ENCODE peak calls at places on chromosomes 3 and 15, in nine cellular contexts. One of them, this sample, is unnamed.

GRCh38 chr3:44648564-44649229 is at the start of gene ZNF35:
- DNase-seq in PC-3: peak
- DNase-seq in activated CD8-positive, alpha-beta T cell treated with anti-CD3 and anti-CD28 coated beads for 36 hours: peak
- DNase-seq in fibroblast of villous mesenchyme: peak
- DNase-seq in HL-60: peak
- DNase-seq in A549: peak
- DNase-seq in psoas muscle: peak
- DNase-seq in upper lobe of left lung: peak
- DNase-seq in fibroblast of pulmonary artery: peak
- DNase-seq in this sample: peak

GRCh38 chr3:112681822-112682325 is 40.9 kb upstream of the CCDC80 start:
- DNase-seq in PC-3: peak
- DNase-seq in activated CD8-positive, alpha-beta T cell treated with anti-CD3 and anti-CD28 coated beads for 36 hours: no peak
- DNase-seq in fibroblast of villous mesenchyme: peak
- DNase-seq in HL-60: no peak
- DNase-seq in A549: no peak
- DNase-seq in psoas muscle: no peak
- DNase-seq in upper lobe of left lung: no peak
- DNase-seq in fibroblast of pulmonary artery: peak
- DNase-seq in this sample: no peak

GRCh38 chr15:92907229-92907628 is 7.1 kb downstream of the CHD2 start:
- DNase-seq in PC-3: no peak
- DNase-seq in activated CD8-positive, alpha-beta T cell treated with anti-CD3 and anti-CD28 coated beads for 36 hours: no peak
- DNase-seq in fibroblast of villous mesenchyme: no peak
- DNase-seq in HL-60: no peak
- DNase-seq in A549: no peak
- DNase-seq in psoas muscle: no peak
- DNase-seq in upper lobe of left lung: no peak
- DNase-seq in fibroblast of pulmonary artery: no peak
- DNase-seq in this sample: no peak

GRCh38 chr3:110343376-110343775 is 728.2 kb upstream of the NECTIN3 start:
- DNase-seq in PC-3: peak
- DNase-seq in activated CD8-positive, alpha-beta T cell treated with anti-CD3 and anti-CD28 coated beads for 36 hours: no peak
- DNase-seq in fibroblast of villous mesenchyme: peak
- DNase-seq in HL-60: no peak
- DNase-seq in A549: peak
- DNase-seq in psoas muscle: no peak
- DNase-seq in upper lobe of left lung: no peak
- DNase-seq in fibroblast of pulmonary artery: peak
- DNase-seq in this sample: no peak

GRCh38 chr3:64131755-64132154 is 93.5 kb downstream of the PRICKLE2 start:
- DNase-seq in PC-3: no peak
- DNase-seq in activated CD8-positive, alpha-beta T cell treated with anti-CD3 and anti-CD28 coated beads for 36 hours: no peak
- DNase-seq in fibroblast of villous mesenchyme: peak
- DNase-seq in HL-60: no peak
- DNase-seq in A549: no peak
- DNase-seq in psoas muscle: no peak
- DNase-seq in upper lobe of left lung: no peak
- DNase-seq in fibroblast of pulmonary artery: no peak
- DNase-seq in this sample: no peak

GRCh38 chr3:105891101-105891500 is 22.3 kb upstream of the CBLB start:
- DNase-seq in PC-3: no peak
- DNase-seq in activated CD8-positive, alpha-beta T cell treated with anti-CD3 and anti-CD28 coated beads for 36 hours: peak
- DNase-seq in fibroblast of villous mesenchyme: no peak
- DNase-seq in HL-60: no peak
- DNase-seq in A549: no peak
- DNase-seq in psoas muscle: no peak
- DNase-seq in upper lobe of left lung: no peak
- DNase-seq in fibroblast of pulmonary artery: no peak
- DNase-seq in this sample: no peak

GRCh38 chr15:43133429-43134156 is at the start of gene TMEM62:
- DNase-seq in PC-3: peak
- DNase-seq in activated CD8-positive, alpha-beta T cell treated with anti-CD3 and anti-CD28 coated beads for 36 hours: peak
- DNase-seq in fibroblast of villous mesenchyme: peak
- DNase-seq in HL-60: peak
- DNase-seq in A549: peak
- DNase-seq in psoas muscle: peak
- DNase-seq in upper lobe of left lung: peak
- DNase-seq in fibroblast of pulmonary artery: peak
- DNase-seq in this sample: peak

GRCh38 chr3:69410301-69410700 is 24.4 kb upstream of the FRMD4B start:
- DNase-seq in PC-3: peak
- DNase-seq in activated CD8-positive, alpha-beta T cell treated with anti-CD3 and anti-CD28 coated beads for 36 hours: peak
- DNase-seq in fibroblast of villous mesenchyme: peak
- DNase-seq in HL-60: peak
- DNase-seq in A549: peak
- DNase-seq in psoas muscle: peak
- DNase-seq in upper lobe of left lung: peak
- DNase-seq in fibroblast of pulmonary artery: peak
- DNase-seq in this sample: peak

GRCh38 chr3:120432105-120432860 is 18.5 kb downstream of the FSTL1 start:
- DNase-seq in PC-3: no peak
- DNase-seq in activated CD8-positive, alpha-beta T cell treated with anti-CD3 and anti-CD28 coated beads for 36 hours: no peak
- DNase-seq in fibroblast of villous mesenchyme: peak
- DNase-seq in HL-60: no peak
- DNase-seq in A549: no peak
- DNase-seq in psoas muscle: no peak
- DNase-seq in upper lobe of left lung: no peak
- DNase-seq in fibroblast of pulmonary artery: peak
- DNase-seq in this sample: no peak

GRCh38 chr3:189937302-189938255 is 183.1 kb downstream of the P3H2 start:
- DNase-seq in PC-3: peak
- DNase-seq in activated CD8-positive, alpha-beta T cell treated with anti-CD3 and anti-CD28 coated beads for 36 hours: no peak
- DNase-seq in fibroblast of villous mesenchyme: peak
- DNase-seq in HL-60: no peak
- DNase-seq in A549: peak
- DNase-seq in psoas muscle: no peak
- DNase-seq in upper lobe of left lung: no peak
- DNase-seq in fibroblast of pulmonary artery: peak
- DNase-seq in this sample: peak

GRCh38 chr3:37713820-37714204 is 147.9 kb upstream of the CTDSPL start:
- DNase-seq in PC-3: no peak
- DNase-seq in activated CD8-positive, alpha-beta T cell treated with anti-CD3 and anti-CD28 coated beads for 36 hours: no peak
- DNase-seq in fibroblast of villous mesenchyme: no peak
- DNase-seq in HL-60: no peak
- DNase-seq in A549: no peak
- DNase-seq in psoas muscle: no peak
- DNase-seq in upper lobe of left lung: no peak
- DNase-seq in fibroblast of pulmonary artery: no peak
- DNase-seq in this sample: no peak

GRCh38 chr15:81224232-81224631 is 27.6 kb downstream of the IL16 start:
- DNase-seq in PC-3: no peak
- DNase-seq in activated CD8-positive, alpha-beta T cell treated with anti-CD3 and anti-CD28 coated beads for 36 hours: no peak
- DNase-seq in fibroblast of villous mesenchyme: no peak
- DNase-seq in HL-60: no peak
- DNase-seq in A549: no peak
- DNase-seq in psoas muscle: peak
- DNase-seq in upper lobe of left lung: no peak
- DNase-seq in fibroblast of pulmonary artery: no peak
- DNase-seq in this sample: no peak

GRCh38 chr15:81225161-81225671 is 28.5 kb downstream of the IL16 start:
- DNase-seq in PC-3: no peak
- DNase-seq in activated CD8-positive, alpha-beta T cell treated with anti-CD3 and anti-CD28 coated beads for 36 hours: no peak
- DNase-seq in fibroblast of villous mesenchyme: no peak
- DNase-seq in HL-60: no peak
- DNase-seq in A549: no peak
- DNase-seq in psoas muscle: peak
- DNase-seq in upper lobe of left lung: peak
- DNase-seq in fibroblast of pulmonary artery: no peak
- DNase-seq in this sample: no peak

GRCh38 chr15:81222007-81222406 is 25.3 kb downstream of the IL16 start:
- DNase-seq in PC-3: no peak
- DNase-seq in activated CD8-positive, alpha-beta T cell treated with anti-CD3 and anti-CD28 coated beads for 36 hours: no peak
- DNase-seq in fibroblast of villous mesenchyme: no peak
- DNase-seq in HL-60: no peak
- DNase-seq in A549: no peak
- DNase-seq in psoas muscle: no peak
- DNase-seq in upper lobe of left lung: no peak
- DNase-seq in fibroblast of pulmonary artery: no peak
- DNase-seq in this sample: no peak

GRCh38 chr15:81221449-81221848 is 24.8 kb downstream of the IL16 start:
- DNase-seq in PC-3: no peak
- DNase-seq in activated CD8-positive, alpha-beta T cell treated with anti-CD3 and anti-CD28 coated beads for 36 hours: no peak
- DNase-seq in fibroblast of villous mesenchyme: no peak
- DNase-seq in HL-60: no peak
- DNase-seq in A549: no peak
- DNase-seq in psoas muscle: peak
- DNase-seq in upper lobe of left lung: no peak
- DNase-seq in fibroblast of pulmonary artery: peak
- DNase-seq in this sample: peak

GRCh38 chr15:81223346-81223971 is 26.8 kb downstream of the IL16 start:
- DNase-seq in PC-3: no peak
- DNase-seq in activated CD8-positive, alpha-beta T cell treated with anti-CD3 and anti-CD28 coated beads for 36 hours: no peak
- DNase-seq in fibroblast of villous mesenchyme: no peak
- DNase-seq in HL-60: no peak
- DNase-seq in A549: no peak
- DNase-seq in psoas muscle: no peak
- DNase-seq in upper lobe of left lung: no peak
- DNase-seq in fibroblast of pulmonary artery: no peak
- DNase-seq in this sample: no peak
- TF ChIP-seq CTCF in PC-3: no peak
- TF ChIP-seq CTCF in activated CD8-positive, alpha-beta T cell treated with anti-CD3 and anti-CD28 coated beads for 36 hours: no peak
- TF ChIP-seq CTCF in fibroblast of villous mesenchyme: no peak
- TF ChIP-seq CTCF in HL-60: no peak
- TF ChIP-seq CTCF in A549: no peak
- TF ChIP-seq CTCF in psoas muscle: no peak
- TF ChIP-seq CTCF in upper lobe of left lung: no peak
- TF ChIP-seq CTCF in fibroblast of pulmonary artery: no peak
- TF ChIP-seq CTCF in this sample: no peak

GRCh38 chr15:69578252-69578651 is 125.6 kb downstream of the RPLP1 start:
- DNase-seq in PC-3: no peak
- DNase-seq in activated CD8-positive, alpha-beta T cell treated with anti-CD3 and anti-CD28 coated beads for 36 hours: no peak
- DNase-seq in fibroblast of villous mesenchyme: no peak
- DNase-seq in HL-60: no peak
- DNase-seq in A549: no peak
- DNase-seq in psoas muscle: no peak
- DNase-seq in upper lobe of left lung: no peak
- DNase-seq in fibroblast of pulmonary artery: no peak
- DNase-seq in this sample: no peak

GRCh38 chr15:69577397-69577796 is 124.8 kb downstream of the RPLP1 start:
- DNase-seq in PC-3: no peak
- DNase-seq in activated CD8-positive, alpha-beta T cell treated with anti-CD3 and anti-CD28 coated beads for 36 hours: no peak
- DNase-seq in fibroblast of villous mesenchyme: no peak
- DNase-seq in HL-60: no peak
- DNase-seq in A549: no peak
- DNase-seq in psoas muscle: no peak
- DNase-seq in upper lobe of left lung: no peak
- DNase-seq in fibroblast of pulmonary artery: no peak
- DNase-seq in this sample: no peak

GRCh38 chr15:69576948-69577351 is 124.3 kb downstream of the RPLP1 start:
- DNase-seq in PC-3: peak
- DNase-seq in activated CD8-positive, alpha-beta T cell treated with anti-CD3 and anti-CD28 coated beads for 36 hours: peak
- DNase-seq in fibroblast of villous mesenchyme: no peak
- DNase-seq in HL-60: no peak
- DNase-seq in A549: no peak
- DNase-seq in psoas muscle: no peak
- DNase-seq in upper lobe of left lung: no peak
- DNase-seq in fibroblast of pulmonary artery: no peak
- DNase-seq in this sample: no peak

GRCh38 chr15:69579950-69580618 is 127.5 kb downstream of the RPLP1 start:
- DNase-seq in PC-3: no peak
- DNase-seq in activated CD8-positive, alpha-beta T cell treated with anti-CD3 and anti-CD28 coated beads for 36 hours: no peak
- DNase-seq in fibroblast of villous mesenchyme: no peak
- DNase-seq in HL-60: no peak
- DNase-seq in A549: no peak
- DNase-seq in psoas muscle: no peak
- DNase-seq in upper lobe of left lung: no peak
- DNase-seq in fibroblast of pulmonary artery: no peak
- DNase-seq in this sample: no peak

GRCh38 chr15:69578792-69579587 is 126.4 kb downstream of the RPLP1 start:
- DNase-seq in PC-3: peak
- DNase-seq in activated CD8-positive, alpha-beta T cell treated with anti-CD3 and anti-CD28 coated beads for 36 hours: no peak
- DNase-seq in fibroblast of villous mesenchyme: no peak
- DNase-seq in HL-60: no peak
- DNase-seq in A549: no peak
- DNase-seq in psoas muscle: peak
- DNase-seq in upper lobe of left lung: peak
- DNase-seq in fibroblast of pulmonary artery: no peak
- DNase-seq in this sample: no peak
- TF ChIP-seq CTCF in PC-3: peak
- TF ChIP-seq CTCF in activated CD8-positive, alpha-beta T cell treated with anti-CD3 and anti-CD28 coated beads for 36 hours: no peak
- TF ChIP-seq CTCF in fibroblast of villous mesenchyme: no peak
- TF ChIP-seq CTCF in HL-60: no peak
- TF ChIP-seq CTCF in A549: no peak
- TF ChIP-seq CTCF in psoas muscle: no peak
- TF ChIP-seq CTCF in upper lobe of left lung: no peak
- TF ChIP-seq CTCF in fibroblast of pulmonary artery: no peak
- TF ChIP-seq CTCF in this sample: no peak

GRCh38 chr3:102473648-102474047 is 38.8 kb downstream of the ZPLD1 start:
- DNase-seq in PC-3: no peak
- DNase-seq in activated CD8-positive, alpha-beta T cell treated with anti-CD3 and anti-CD28 coated beads for 36 hours: no peak
- DNase-seq in fibroblast of villous mesenchyme: no peak
- DNase-seq in HL-60: no peak
- DNase-seq in A549: no peak
- DNase-seq in psoas muscle: no peak
- DNase-seq in upper lobe of left lung: no peak
- DNase-seq in fibroblast of pulmonary artery: no peak
- DNase-seq in this sample: no peak

GRCh38 chr3:102474207-102474606 is 39.4 kb downstream of the ZPLD1 start:
- DNase-seq in PC-3: no peak
- DNase-seq in activated CD8-positive, alpha-beta T cell treated with anti-CD3 and anti-CD28 coated beads for 36 hours: no peak
- DNase-seq in fibroblast of villous mesenchyme: no peak
- DNase-seq in HL-60: no peak
- DNase-seq in A549: no peak
- DNase-seq in psoas muscle: no peak
- DNase-seq in upper lobe of left lung: no peak
- DNase-seq in fibroblast of pulmonary artery: no peak
- DNase-seq in this sample: no peak

GRCh38 chr3:102471491-102471890 is 36.7 kb downstream of the ZPLD1 start:
- DNase-seq in PC-3: no peak
- DNase-seq in activated CD8-positive, alpha-beta T cell treated with anti-CD3 and anti-CD28 coated beads for 36 hours: no peak
- DNase-seq in fibroblast of villous mesenchyme: no peak
- DNase-seq in HL-60: no peak
- DNase-seq in A549: no peak
- DNase-seq in psoas muscle: no peak
- DNase-seq in upper lobe of left lung: no peak
- DNase-seq in fibroblast of pulmonary artery: no peak
- DNase-seq in this sample: no peak

GRCh38 chr3:102466001-102466400 is 31.2 kb downstream of the ZPLD1 start:
- DNase-seq in PC-3: peak
- DNase-seq in activated CD8-positive, alpha-beta T cell treated with anti-CD3 and anti-CD28 coated beads for 36 hours: no peak
- DNase-seq in fibroblast of villous mesenchyme: no peak
- DNase-seq in HL-60: no peak
- DNase-seq in A549: no peak
- DNase-seq in psoas muscle: no peak
- DNase-seq in upper lobe of left lung: no peak
- DNase-seq in fibroblast of pulmonary artery: no peak
- DNase-seq in this sample: no peak

GRCh38 chr3:102471001-102471400 is 36.2 kb downstream of the ZPLD1 start:
- DNase-seq in PC-3: peak
- DNase-seq in activated CD8-positive, alpha-beta T cell treated with anti-CD3 and anti-CD28 coated beads for 36 hours: no peak
- DNase-seq in fibroblast of villous mesenchyme: no peak
- DNase-seq in HL-60: no peak
- DNase-seq in A549: no peak
- DNase-seq in psoas muscle: no peak
- DNase-seq in upper lobe of left lung: no peak
- DNase-seq in fibroblast of pulmonary artery: no peak
- DNase-seq in this sample: no peak
- TF ChIP-seq CTCF in PC-3: peak
- TF ChIP-seq CTCF in activated CD8-positive, alpha-beta T cell treated with anti-CD3 and anti-CD28 coated beads for 36 hours: no peak
- TF ChIP-seq CTCF in fibroblast of villous mesenchyme: peak
- TF ChIP-seq CTCF in HL-60: no peak
- TF ChIP-seq CTCF in A549: no peak
- TF ChIP-seq CTCF in psoas muscle: no peak
- TF ChIP-seq CTCF in upper lobe of left lung: no peak
- TF ChIP-seq CTCF in fibroblast of pulmonary artery: peak
- TF ChIP-seq CTCF in this sample: no peak

GRCh38 chr3:158313344-158313927 is 203.5 kb downstream of the RSRC1 start:
- DNase-seq in PC-3: peak
- DNase-seq in activated CD8-positive, alpha-beta T cell treated with anti-CD3 and anti-CD28 coated beads for 36 hours: no peak
- DNase-seq in fibroblast of villous mesenchyme: peak
- DNase-seq in HL-60: peak
- DNase-seq in A549: peak
- DNase-seq in psoas muscle: no peak
- DNase-seq in upper lobe of left lung: no peak
- DNase-seq in fibroblast of pulmonary artery: peak
- DNase-seq in this sample: no peak
- TF ChIP-seq CTCF in PC-3: peak
- TF ChIP-seq CTCF in activated CD8-positive, alpha-beta T cell treated with anti-CD3 and anti-CD28 coated beads for 36 hours: peak
- TF ChIP-seq CTCF in fibroblast of villous mesenchyme: peak
- TF ChIP-seq CTCF in HL-60: peak
- TF ChIP-seq CTCF in A549: peak
- TF ChIP-seq CTCF in psoas muscle: no peak
- TF ChIP-seq CTCF in upper lobe of left lung: no peak
- TF ChIP-seq CTCF in fibroblast of pulmonary artery: peak
- TF ChIP-seq CTCF in this sample: no peak